ENCODE peak calls at places on chromosomes 1 and 21, in four cellular contexts. C is neural crest cell; F is stimulated activated CD8-positive, alpha-beta memory T cell treated with anti-CD3 and anti-CD28 coated beads, Interleukin-2, amount 100 ng/mL, for 1 hour; D is HEK293T. J is an unnamed sample.

GRCh38 chr1:44326066-44326701 is 28.9 kb downstream of the ERI3 start:
- DNase-seq in C (no peak), F (no peak), D (no peak), J (no peak)

GRCh38 chr1:184156521-184157395 is 105.2 kb downstream of the TSEN15 start:
- DNase-seq in C (no peak), F (no peak), D (no peak), J (no peak)

GRCh38 chr1:3305156-3305555 is 149.3 kb upstream of the ARHGEF16 start:
- DNase-seq in C (no peak), F (no peak), D (no peak), J (no peak)

GRCh38 chr1:164577291-164577690 is 18.3 kb downstream of the PBX1 start:
- DNase-seq in C (no peak), F (no peak), D (no peak), J (no peak)

GRCh38 chr1:200890818-200891773 is 3.6 kb upstream of the INAVA start:
- DNase-seq in C (peak), F (no peak), D (peak), J (peak)

GRCh38 chr1:28172690-28173150 is 3.8 kb downstream of the PTAFR start:
- DNase-seq in C (no peak), F (no peak), D (peak), J (peak)

GRCh38 chr1:21701401-21701800 is 32.2 kb upstream of the RAP1GAP start:
- DNase-seq in C (no peak), F (no peak), D (no peak), J (no peak)

GRCh38 chr21:42496120-42496838 is at the start of gene RSPH1:
- DNase-seq in C (peak), F (peak), D (peak), J (peak)

GRCh38 chr1:23557471-23558124 is 1.7 kb downstream of the ID3 start:
- DNase-seq in C (no peak), F (no peak), D (no peak), J (no peak)

GRCh38 chr21:39097981-39098380 is 85.3 kb downstream of the PSMG1 start:
- DNase-seq in C (no peak), F (no peak), D (no peak), J (no peak)

GRCh38 chr1:109395602-109396512 is 1.9 kb downstream of the SORT1 start:
- DNase-seq in C (no peak), F (no peak), D (no peak), J (no peak)

J was measured in activated naive CD4-positive, alpha-beta T cell treated with Interleukin-2 at 50 U/mL for 16 hours.